ENCODE peak calls at places on chromosome 9, in ten cellular contexts. R is occipital lobe; B is AG04449; I is NCI-H1417 treated with DMSO at 0.1 percent for 48 hours; H is kidney glomerular epithelial cell; A is AML-193; L is stimulated activated CD8-positive, alpha-beta memory T cell treated with anti-CD3 and anti-CD28 coated beads, Interleukin-4, amount 100 ng/mL, for 24 hours; D is activated CD4-positive, alpha-beta T cell treated with anti-CD3 and anti-CD28 coated beads for 48 hours; Z is activated gamma-delta T cell; V is neural progenitor cell. C is an unnamed sample.

GRCh38 chr9:100350188-100350587 is 2.6 kb downstream of the TEX10 start:
- DNase-seq in Z (no peak), H (no peak), V (no peak), A (peak; percentile 12), B (no peak), R (no peak), I (no peak), D (no peak), L (no peak), C (no peak)

GRCh38 chr9:4196886-4197285 is 103.0 kb downstream of the GLIS3 start:
- DNase-seq in H (no peak), B (no peak), L (no peak), Z (no peak), V (no peak), A (no peak), D (no peak), R (no peak), I (no peak), C (no peak)

GRCh38 chr9:3751125-3751758 is 225.4 kb upstream of the RFX3 start:
- DNase-seq in V (no peak), B (peak; percentile 41), A (no peak), D (no peak), Z (no peak), R (no peak), H (peak; percentile 85), L (no peak), I (no peak), C (no peak)

GRCh38 chr9:32627394-32627954 is 8.0 kb downstream of the TAF1L start:
- DNase-seq in H (no peak), R (no peak), Z (no peak), A (no peak), D (no peak), L (no peak), B (no peak), I (no peak), V (no peak), C (no peak)

GRCh38 chr9:38432922-38433510 is 8.8 kb upstream of the IGFBPL1 start:
- DNase-seq in Z (no peak), H (peak; percentile 36), D (no peak), V (peak; percentile 53), B (no peak), R (no peak), I (no peak), A (peak; percentile 23), L (no peak), C (peak; percentile 14)

GRCh38 chr9:110049699-110050450 is 158.1 kb downstream of the C9orf152 start:
- DNase-seq in Z (no peak), D (peak; percentile 43), I (no peak), L (no peak), V (peak; percentile 55), R (no peak), A (no peak), B (no peak), H (peak; percentile 58), C (peak; percentile 24)

GRCh38 chr9:37289631-37290030 is 132.9 kb upstream of the GRHPR start:
- DNase-seq in L (no peak), B (no peak), A (no peak), H (no peak), R (no peak), I (no peak), V (no peak), Z (no peak), D (no peak), C (no peak)

GRCh38 chr9:69649566-69650260 is 22.5 kb downstream of the APBA1 start:
- DNase-seq in V (no peak), A (no peak), D (no peak), H (peak; percentile 40), B (peak; percentile 42), L (no peak), R (no peak), Z (no peak), I (no peak), C (no peak)

GRCh38 chr9:133201424-133202144 is 7.5 kb downstream of the OBP2B start:
- DNase-seq in R (no peak), I (no peak), L (no peak), A (no peak), Z (no peak), H (no peak), D (no peak), B (no peak), V (no peak), C (no peak)

GRCh38 chr9:71897573-71897972 is 13.4 kb downstream of the ABHD17B start:
- DNase-seq in Z (no peak), V (no peak), I (no peak), A (peak; percentile 93), R (no peak), H (no peak), B (no peak), L (no peak), D (no peak), C (no peak)

GRCh38 chr9:76403352-76403751 is 9.1 kb upstream of the RFK start:
- DNase-seq in A (peak; percentile 86), L (no peak), I (no peak), V (no peak), D (peak; percentile 22), B (peak; percentile 64), Z (no peak), H (peak; percentile 77), R (no peak), C (no peak)

GRCh38 chr9:37446401-37446800 is 18.8 kb downstream of the ZBTB5 start:
- DNase-seq in A (no peak), L (no peak), Z (no peak), D (no peak), I (no peak), V (no peak), H (no peak), R (no peak), B (no peak), C (no peak)

GRCh38 chr9:16048129-16048528 is 495.3 kb downstream of the CCDC171 start:
- DNase-seq in H (no peak), I (no peak), D (no peak), A (no peak), L (no peak), V (no peak), Z (no peak), R (no peak), B (no peak), C (no peak)